ENCODE peak calls at places on chromosomes 7 and 10, in seven cellular contexts. D is heart left ventricle, F is K562, A is right lobe of liver, G is upper lobe of left lung, O is uterus, R is IMR-90. L is an unnamed sample.

GRCh38 chr10:69849790-69850189 is 48.1 kb downstream of the COL13A1 start:
- DNase-seq in G (no peak), A (no peak), D (no peak), R (no peak), F (no peak), O (no peak), L (no peak)

GRCh38 chr10:96478317-96478716 is 35.4 kb downstream of the TLL2 start:
- DNase-seq in G (no peak), D (no peak), A (no peak), O (no peak), F (no peak), R (no peak), L (no peak)

GRCh38 chr7:91866599-91867148 is 13.8 kb downstream of the MTERF1 start:
- DNase-seq in D (no peak), R (no peak), O (no peak), A (no peak), F (no peak), G (no peak), L (no peak)

GRCh38 chr7:27462575-27463270 is 200.0 kb downstream of the HIBADH start:
- DNase-seq in R (peak; percentile 33), A (no peak), F (no peak), O (peak; percentile 72), G (no peak), D (peak; percentile 42), L (no peak)

GRCh38 chr10:63206997-63207952 is 74.1 kb downstream of the NRBF2 start:
- DNase-seq in F (no peak), O (peak; percentile 50), A (no peak), G (no peak), D (peak; percentile 43), R (peak; percentile 94), L (peak; percentile 11)

GRCh38 chr7:114414151-114415053 is at the start of gene FOXP2:
- DNase-seq in O (no peak), R (peak; percentile 48), F (no peak), A (no peak), G (no peak), D (no peak), L (no peak)

GRCh38 chr10:77836299-77836820 is 90.2 kb downstream of the DLG5 start:
- DNase-seq in D (peak; percentile 70), G (no peak), F (peak; percentile 93), A (peak; percentile 66), R (peak; percentile 22), O (no peak), L (peak; percentile 56)

GRCh38 chr10:28331821-28332220 is 29.0 kb upstream of the MPP7 start:
- DNase-seq in F (no peak), G (no peak), O (no peak), A (no peak), D (no peak), R (peak; percentile 97), L (no peak)

GRCh38 chr7:122487131-122487530 is 182.6 kb upstream of the FEZF1 start:
- DNase-seq in A (no peak), R (no peak), D (no peak), O (no peak), G (no peak), F (no peak), L (no peak)

GRCh38 chr7:5661941-5662340 is 119.5 kb downstream of the RNF216 start:
- DNase-seq in G (no peak), F (no peak), D (no peak), A (no peak), R (no peak), O (no peak), L (no peak)

GRCh38 chr10:124732931-124733536 is 11.1 kb downstream of the FAM53B start:
- DNase-seq in G (peak; percentile 71), A (no peak), F (no peak), D (peak; percentile 78), R (peak; percentile 43), O (peak; percentile 72), L (peak; percentile 88)

GRCh38 chr7:46902463-46902862 is 679.4 kb downstream of the TNS3 start:
- DNase-seq in A (no peak), O (no peak), D (no peak), G (no peak), F (no peak), R (no peak), L (no peak)

GRCh38 chr10:49023752-49024151 is 84.1 kb upstream of the LRRC18 start:
- DNase-seq in G (no peak), O (peak; percentile 33), F (no peak), D (no peak), R (peak; percentile 30), A (no peak), L (no peak)

GRCh38 chr10:61937631-61938284 is 36.3 kb downstream of the ARID5B start:
- DNase-seq in F (no peak), A (no peak), G (no peak), O (no peak), R (peak; percentile 68), D (no peak), L (no peak)

GRCh38 chr10:79070091-79070610 is 1.4 kb downstream of the ZMIZ1 start:
- DNase-seq in G (peak; percentile 91), R (no peak), D (peak; percentile 74), F (peak; percentile 70), A (peak; percentile 79), O (no peak), L (no peak)

GRCh38 chr10:77594171-77594783 is 43.3 kb downstream of the KCNMA1 start:
- DNase-seq in O (no peak), D (no peak), A (no peak), F (no peak), G (no peak), R (no peak), L (no peak)

GRCh38 chr10:123865880-123866279 is 25.7 kb downstream of the CPXM2 start:
- DNase-seq in R (no peak), O (no peak), D (no peak), G (no peak), F (no peak), A (no peak), L (no peak)

GRCh38 chr7:149448961-149449360 is 11.9 kb downstream of the ZNF777 start:
- DNase-seq in A (no peak), F (no peak), O (no peak), D (no peak), R (no peak), G (no peak), L (no peak)

GRCh38 chr10:73168486-73168844 is 546 bp downstream of the FAM149B1 start:
- DNase-seq in F (no peak), O (no peak), G (no peak), D (no peak), R (no peak), A (no peak), L (no peak)

GRCh38 chr10:104641150-104642000 is at the start of gene SORCS3:
- DNase-seq in F (no peak), D (no peak), O (no peak), R (no peak), A (no peak), G (peak; percentile 68), L (no peak)

GRCh38 chr10:104642001-104642270 is 846 bp downstream of the SORCS3 start:
- DNase-seq in D (no peak), A (no peak), O (no peak), G (no peak), R (no peak), F (no peak), L (no peak)

GRCh38 chr10:104640339-104641149 is 546 bp upstream of the SORCS3 start:
- DNase-seq in F (no peak), R (no peak), D (no peak), G (peak; percentile 77), O (no peak), A (no peak), L (no peak)

GRCh38 chr10:104643023-104643663 is 2.1 kb downstream of the SORCS3 start:
- DNase-seq in R (no peak), G (peak; percentile 34), O (no peak), D (no peak), A (no peak), F (no peak), L (no peak)

GRCh38 chr10:104642311-104643022 is 1.4 kb downstream of the SORCS3 start:
- DNase-seq in G (peak; percentile 67), O (no peak), F (peak; percentile 7), R (no peak), D (peak; percentile 51), A (no peak), L (no peak)
- TF ChIP-seq CTCF in G (no peak), O (no peak), F (peak; percentile 20), R (no peak), D (peak; percentile 35), A (peak; percentile 25), L (no peak)

DNA sequence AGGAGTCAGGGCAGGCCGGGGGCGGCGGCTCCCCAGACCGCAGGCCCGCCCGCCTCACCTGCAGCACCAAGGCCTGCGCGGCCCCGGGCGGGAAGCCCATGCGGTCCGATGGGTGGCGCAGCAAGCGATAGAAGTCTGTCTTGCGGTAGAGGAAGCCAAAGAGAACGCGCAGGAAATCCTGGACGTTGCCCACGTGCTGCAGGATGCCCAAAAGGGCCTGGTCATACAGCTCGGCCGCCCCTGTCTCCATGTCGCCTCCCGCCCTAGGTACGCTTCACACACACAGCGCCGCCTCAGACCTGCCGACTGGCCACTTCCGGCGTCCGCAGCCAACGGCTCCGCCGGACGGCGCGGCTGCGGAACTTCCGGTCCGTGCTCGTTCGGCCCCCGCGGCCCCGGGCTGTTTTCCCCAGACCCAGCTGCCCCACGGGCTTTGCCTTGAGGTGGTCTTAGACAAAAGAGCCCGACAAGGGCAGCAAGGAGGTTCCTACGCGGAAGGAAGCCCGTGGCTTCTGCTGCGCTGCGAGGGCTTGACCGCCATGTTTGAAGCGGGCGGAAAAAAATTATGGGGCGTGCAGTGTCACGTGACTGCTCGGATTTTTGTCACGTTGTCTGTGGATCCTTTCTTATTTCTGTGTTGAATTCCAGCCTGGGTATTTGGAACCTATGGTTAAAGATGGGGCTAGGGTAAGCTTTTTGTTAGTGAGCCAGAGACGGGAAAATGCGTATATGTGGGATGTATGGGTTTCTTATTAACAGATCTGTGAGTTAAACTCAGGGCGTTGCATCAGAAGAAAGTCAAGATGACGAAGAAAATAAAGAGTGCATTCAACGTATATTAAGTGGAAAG is at the start of gene NUDCD3:
- DNase-seq in A (peak; percentile 91), R (peak; percentile 77), O (peak; percentile 78), D (peak; percentile 89), G (peak; percentile 95), F (peak; percentile 89), L (peak; percentile 83)
- TF ChIP-seq POLR2A in A (peak; percentile 54), R (peak; percentile 61), O (no peak), D (peak; percentile 40), G (no peak), F (peak; percentile 88), L (peak; percentile 80)

DNA sequence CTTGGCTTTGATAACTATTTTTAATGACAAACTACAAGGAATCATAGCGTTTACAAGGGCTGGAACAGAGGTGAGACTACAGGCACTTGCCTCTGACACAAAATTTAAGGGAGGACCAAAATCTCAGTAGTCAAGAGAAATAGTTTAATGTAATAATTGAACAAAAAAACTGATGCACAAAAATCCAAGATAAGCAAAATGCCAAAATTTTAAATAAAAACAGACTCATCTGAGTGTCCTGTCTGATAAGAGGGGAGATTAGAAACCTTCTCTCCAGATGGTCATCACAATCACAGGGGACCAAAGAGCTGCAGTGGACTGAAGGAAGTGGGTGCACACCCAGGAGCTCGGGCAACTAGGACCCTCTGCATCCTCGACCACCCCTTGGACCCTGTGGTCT is 70.5 kb downstream of the PARD3 start:
- DNase-seq in G (no peak), D (no peak), F (no peak), O (no peak), A (no peak), R (no peak), L (no peak)
- H3K27ac ChIP-seq in G (no peak overlapping the region), D (no peak overlapping the region), F (no peak overlapping the region), O (peak overlapping the region; percentile 23), A (no peak overlapping the region), R (no peak overlapping the region), L (peak overlapping the region; percentile 74)

DNA sequence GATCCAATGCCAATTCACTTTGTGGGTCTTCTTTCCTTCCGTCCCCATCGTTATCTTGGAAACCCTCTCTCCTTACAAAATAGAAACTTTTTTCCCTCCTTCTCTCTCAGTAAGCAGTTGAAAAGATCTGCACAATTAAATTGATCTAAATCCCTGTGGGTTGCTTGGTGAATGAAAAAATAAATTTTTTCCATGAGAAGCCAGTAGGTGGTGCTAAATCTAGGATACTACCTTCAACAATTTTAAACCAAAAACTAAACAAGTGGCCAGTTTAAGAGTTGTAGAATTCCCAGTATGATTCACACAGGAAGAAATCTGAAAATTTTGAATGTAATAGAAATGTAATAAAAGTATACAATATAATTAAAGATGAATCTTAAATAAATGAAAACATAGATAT is 990.3 kb upstream of the ZNF722 start:
- DNase-seq in G (no peak), A (no peak), O (no peak), R (no peak), D (no peak), F (no peak), L (no peak)
- TF ChIP-seq CTCF in G (no peak), A (peak; percentile 48), O (no peak), R (no peak), D (peak; percentile 16), F (no peak), L (no peak)

L was measured in gastrocnemius medialis.